ENCODE peak calls at places on chromosomes 5 and 9, in five cellular contexts. N, E, I, K and J are unnamed samples.

GRCh38 chr5:179410291-179411160 is 65.3 kb upstream of the ADAMTS2 start:
- DNase-seq in N (no peak), E (no peak), I (no peak), K (no peak), J (no peak)

GRCh38 chr5:171420429-171421231 is 1.2 kb downstream of the FGF18 start:
- DNase-seq in N (peak), E (peak), I (peak), K (no peak), J (no peak)

GRCh38 chr5:135223404-135223803 is 175.6 kb downstream of the MACROH2A1 start:
- DNase-seq in N (no peak), E (peak), I (peak), K (no peak), J (no peak)

GRCh38 chr9:83177747-83178146 is 114.8 kb upstream of the RASEF start:
- DNase-seq in N (no peak), E (no peak), I (no peak), K (no peak), J (no peak)

GRCh38 chr9:97362777-97363545 is 48.9 kb upstream of the TDRD7 start:
- DNase-seq in N (no peak), E (no peak), I (no peak), K (peak), J (no peak)

GRCh38 chr9:1978941-1979340 is 36.2 kb upstream of the SMARCA2 start:
- DNase-seq in N (no peak), E (no peak), I (peak), K (no peak), J (no peak)

GRCh38 chr5:763998-764781 is 20.3 kb downstream of the ZDHHC11B start:
- DNase-seq in N (peak), E (no peak), I (peak), K (no peak), J (no peak)

GRCh38 chr5:83069406-83069805 is 7.8 kb downstream of the TMEM167A start:
- DNase-seq in N (no peak), E (no peak), I (no peak), K (no peak), J (no peak)

GRCh38 chr9:79220666-79221065 is 351.1 kb upstream of the TLE4 start:
- DNase-seq in N (no peak), E (no peak), I (no peak), K (no peak), J (no peak)

GRCh38 chr5:68708156-68708841 is 385.5 kb upstream of the SLC30A5 start:
- DNase-seq in N (no peak), E (no peak), I (no peak), K (no peak), J (no peak)

GRCh38 chr5:61631438-61631941 is 299.4 kb downstream of the ZSWIM6 start:
- DNase-seq in N (no peak), E (no peak), I (no peak), K (no peak), J (no peak)

GRCh38 chr5:72288923-72289322 is 31.1 kb downstream of the MRPS27 start:
- DNase-seq in N (no peak), E (no peak), I (no peak), K (no peak), J (no peak)

GRCh38 chr5:150137997-150138396 is 17.6 kb downstream of the PDGFRB start:
- DNase-seq in N (no peak), E (no peak), I (no peak), K (no peak), J (no peak)

GRCh38 chr5:107783551-107783950 is 112.8 kb upstream of the EFNA5 start:
- DNase-seq in N (no peak), E (no peak), I (no peak), K (no peak), J (no peak)

GRCh38 chr9:137534256-137535119 is 15.7 kb downstream of the PNPLA7 start:
- DNase-seq in N (no peak), E (peak), I (no peak), K (no peak), J (no peak)

GRCh38 chr5:135429326-135429725 is 17.8 kb downstream of the DCANP1 start:
- DNase-seq in N (no peak), E (no peak), I (no peak), K (no peak), J (no peak)

GRCh38 chr5:23930985-23931384 is 423.6 kb downstream of the PRDM9 start:
- DNase-seq in N (no peak), E (no peak), I (no peak), K (no peak), J (no peak)

GRCh38 chr5:139417214-139417613 is 13.3 kb upstream of the SPATA24 start:
- DNase-seq in N (no peak), E (no peak), I (no peak), K (no peak), J (no peak)

GRCh38 chr5:1793301-1793740 is 6.3 kb downstream of the MRPL36 start:
- DNase-seq in N (peak), E (no peak), I (peak), K (no peak), J (no peak)

GRCh38 chr5:36535390-36535789 is 71.0 kb upstream of the SLC1A3 start:
- DNase-seq in N (no peak), E (no peak), I (no peak), K (no peak), J (no peak)

GRCh38 chr5:74934949-74935751 is 69.0 kb upstream of the FAM169A start:
- DNase-seq in N (no peak), E (no peak), I (no peak), K (no peak), J (no peak)

GRCh38 chr9:20473566-20474116 is 148.7 kb downstream of the MLLT3 start:
- DNase-seq in N (no peak), E (no peak), I (no peak), K (no peak), J (no peak)

GRCh38 chr9:124489222-124489621 is 18.0 kb downstream of the NR5A1 start:
- DNase-seq in N (no peak), E (no peak), I (no peak), K (no peak), J (no peak)

GRCh38 chr9:132192728-132193127 is 30.9 kb downstream of the NTNG2 start:
- DNase-seq in N (no peak), E (no peak), I (no peak), K (no peak), J (no peak)

GRCh38 chr9:77019010-77019809 is at the start of gene FOXB2:
- DNase-seq in N (no peak), E (no peak), I (no peak), K (no peak), J (no peak)

GRCh38 chr9:16664211-16664610 is 206.3 kb downstream of the BNC2 start:
- DNase-seq in N (no peak), E (no peak), I (no peak), K (no peak), J (no peak)

GRCh38 chr5:1393571-1394501 is 48.9 kb upstream of the CLPTM1L start:
- DNase-seq in N (no peak), E (no peak), I (no peak), K (no peak), J (no peak)

GRCh38 chr5:10801931-10802674 is 41.1 kb upstream of the DAP start:
- DNase-seq in N (no peak), E (no peak), I (no peak), K (no peak), J (no peak)

GRCh38 chr5:62296998-62297397 is 9.0 kb upstream of the KIF2A start:
- DNase-seq in N (no peak), E (no peak), I (no peak), K (no peak), J (no peak)

GRCh38 chr5:83924891-83925290 is 204.2 kb upstream of the HAPLN1 start:
- DNase-seq in N (no peak), E (no peak), I (no peak), K (no peak), J (no peak)

GRCh38 chr5:163504091-163504931 is 1.1 kb upstream of the MAT2B start:
- DNase-seq in N (peak), E (peak), I (peak), K (no peak), J (no peak)

GRCh38 chr9:76757274-76757673 is 7.0 kb upstream of the PCA3 start:
- DNase-seq in N (no peak), E (no peak), I (no peak), K (no peak), J (no peak)

GRCh38 chr5:112634796-112635195 is 102.9 kb upstream of the APC start:
- DNase-seq in N (no peak), E (no peak), I (no peak), K (no peak), J (no peak)

GRCh38 chr9:97386733-97387503 is 25.0 kb upstream of the TDRD7 start:
- DNase-seq in N (peak), E (peak), I (no peak), K (no peak), J (peak)

GRCh38 chr5:129991780-129992179 is 87.5 kb downstream of the CHSY3 start:
- DNase-seq in N (no peak), E (no peak), I (no peak), K (no peak), J (no peak)

GRCh38 chr5:136435951-136436544 is 70.7 kb upstream of the TRPC7 start:
- DNase-seq in N (no peak), E (no peak), I (no peak), K (no peak), J (no peak)

GRCh38 chr5:133276171-133276570 is 224.4 kb downstream of the HSPA4 start:
- DNase-seq in N (no peak), E (no peak), I (no peak), K (no peak), J (no peak)

GRCh38 chr5:135251099-135251498 is 147.9 kb downstream of the MACROH2A1 start:
- DNase-seq in N (peak), E (no peak), I (no peak), K (no peak), J (no peak)

GRCh38 chr5:92822183-92822582 is 758.8 kb downstream of the NR2F1-AS1 start:
- DNase-seq in N (no peak), E (no peak), I (no peak), K (no peak), J (no peak)

GRCh38 chr9:94150890-94151660 is 66.8 kb downstream of the PTPDC1 start:
- DNase-seq in N (no peak), E (no peak), I (no peak), K (no peak), J (no peak)

GRCh38 chr5:173730610-173731302 is 114.3 kb upstream of the BOD1 start:
- DNase-seq in N (no peak), E (no peak), I (no peak), K (no peak), J (no peak)

GRCh38 chr5:173726848-173727557 is 110.6 kb upstream of the BOD1 start:
- DNase-seq in N (no peak), E (no peak), I (no peak), K (no peak), J (no peak)

GRCh38 chr5:173733065-173733824 is 116.8 kb upstream of the BOD1 start:
- DNase-seq in N (no peak), E (no peak), I (no peak), K (no peak), J (no peak)

GRCh38 chr5:173727839-173728778 is 111.7 kb upstream of the BOD1 start:
- DNase-seq in N (no peak), E (no peak), I (no peak), K (no peak), J (no peak)

DNA sequence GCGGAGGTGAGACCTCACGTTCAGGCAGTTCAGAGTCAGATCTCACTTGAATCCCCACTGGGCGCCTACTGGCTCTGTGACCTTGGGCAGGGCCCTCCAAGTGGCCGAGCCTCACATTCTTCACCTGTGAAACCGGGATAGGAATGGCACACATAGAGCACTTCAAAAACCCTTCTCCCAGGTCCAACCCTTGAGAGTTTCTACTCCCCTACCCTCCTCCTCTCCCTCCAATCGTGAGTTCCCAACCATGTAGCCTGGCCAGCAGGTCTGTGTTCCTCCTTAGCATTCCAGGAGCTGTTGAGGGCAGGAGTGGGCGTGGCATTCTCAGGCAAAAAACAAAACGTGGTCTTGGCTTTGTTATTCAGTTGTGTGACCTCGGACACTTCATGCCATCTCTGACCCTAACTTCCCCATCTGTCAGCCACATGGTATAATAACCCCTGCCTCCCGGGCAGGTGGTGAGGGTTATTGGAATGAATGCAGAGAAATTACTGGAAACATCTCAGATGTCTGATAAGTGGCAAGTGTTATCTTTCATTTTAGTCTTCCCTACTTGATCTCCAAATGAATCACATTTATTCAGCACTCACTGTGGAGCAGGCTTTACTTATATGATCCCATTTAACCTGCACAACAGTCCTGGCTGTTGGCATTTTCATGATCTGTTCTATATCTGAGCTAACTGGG is 112.8 kb upstream of the BOD1 start:
- DNase-seq in N (no peak), E (no peak), I (no peak), K (no peak), J (no peak)
- TF ChIP-seq POLR2AphosphoS5 in N (no peak), E (no peak), I (no peak), K (no peak), J (no peak)

GRCh38 chr5:154445422-154446182 is at the start of gene SAP30L:
- DNase-seq in N (peak), E (peak), I (peak), K (peak), J (peak)
- TF ChIP-seq POLR2A in N (peak), E (peak), I (no peak), K (peak), J (peak)

GRCh38 chr5:3331819-3332218 is 263.8 kb upstream of the IRX1 start:
- DNase-seq in N (peak), E (no peak), I (no peak), K (no peak), J (no peak)

GRCh38 chr5:3330442-3330841 is 265.2 kb upstream of the IRX1 start:
- DNase-seq in N (no peak), E (no peak), I (no peak), K (no peak), J (no peak)

GRCh38 chr5:3325811-3326568 is 269.6 kb upstream of the IRX1 start:
- DNase-seq in N (no peak), E (no peak), I (peak), K (no peak), J (no peak)

GRCh38 chr5:3326569-3327232 is 268.9 kb upstream of the IRX1 start:
- DNase-seq in N (no peak), E (no peak), I (no peak), K (no peak), J (no peak)

DNA sequence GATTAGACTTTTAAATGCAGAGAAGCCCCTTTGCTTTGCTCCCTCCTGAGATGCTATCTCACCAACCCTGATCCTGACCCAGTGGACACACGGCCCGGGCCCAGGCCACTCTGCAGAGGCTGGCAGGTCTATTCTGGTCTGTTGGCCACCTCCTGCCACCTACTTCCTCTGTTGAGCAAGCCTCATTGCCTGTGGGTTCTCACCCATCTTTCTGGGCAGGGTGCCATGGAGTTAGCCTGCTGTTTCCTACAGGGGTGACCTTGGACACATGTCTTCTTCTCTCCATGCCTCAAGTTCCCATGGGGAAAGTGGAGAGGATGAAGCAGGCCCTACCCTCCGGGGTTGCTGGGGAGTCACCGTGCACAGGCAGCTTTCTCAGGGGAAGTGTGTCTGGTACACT is 266.2 kb upstream of the IRX1 start:
- DNase-seq in N (peak), E (no peak), I (peak), K (no peak), J (no peak)
- TF ChIP-seq POLR2AphosphoS5 in N (no peak), E (no peak), I (no peak), K (no peak), J (no peak)

GRCh38 chr9:23825143-23825531 is 903 bp downstream of the ELAVL2 start:
- DNase-seq in N (no peak), E (no peak), I (no peak), K (no peak), J (no peak)
- TF ChIP-seq POLR2A in N (no peak), E (no peak), I (no peak), K (no peak), J (no peak)

GRCh38 chr9:73011346-73011745 is 58.5 kb upstream of the ALDH1A1 start:
- DNase-seq in N (no peak), E (no peak), I (no peak), K (no peak), J (no peak)
- TF ChIP-seq POLR2AphosphoS5 in N (no peak), E (no peak), I (no peak), K (no peak), J (no peak)